ENCODE peak calls at places on chromosome 20, in six cellular contexts. One of them, this sample, is unnamed.

GRCh38 chr20:13222319-13222716 is 1.2 kb downstream of the ISM1 start:
- DNase-seq in HCEC 1CT: no peak
- DNase-seq in EL: no peak
- DNase-seq in Calu3: no peak
- DNase-seq in endothelial cell: no peak
- DNase-seq in activated CD4-positive, alpha-beta T cell treated with anti-CD3 and anti-CD28 coated beads, Interleukin-2, amount 50 U/mL, for 1 hour: no peak
- DNase-seq in this sample: no peak

GRCh38 chr20:21099653-21100589 is 6.2 kb downstream of the LINC00237 start:
- DNase-seq in HCEC 1CT: no peak
- DNase-seq in EL: no peak
- DNase-seq in Calu3: peak
- DNase-seq in endothelial cell: peak
- DNase-seq in activated CD4-positive, alpha-beta T cell treated with anti-CD3 and anti-CD28 coated beads, Interleukin-2, amount 50 U/mL, for 1 hour: no peak
- DNase-seq in this sample: peak

GRCh38 chr20:11958852-11959251 is 41.2 kb downstream of the BTBD3 start:
- DNase-seq in HCEC 1CT: no peak
- DNase-seq in EL: peak
- DNase-seq in Calu3: no peak
- DNase-seq in endothelial cell: no peak
- DNase-seq in activated CD4-positive, alpha-beta T cell treated with anti-CD3 and anti-CD28 coated beads, Interleukin-2, amount 50 U/mL, for 1 hour: no peak
- DNase-seq in this sample: no peak

GRCh38 chr20:13260620-13261279 is 39.7 kb downstream of the ISM1 start:
- DNase-seq in HCEC 1CT: no peak
- DNase-seq in EL: no peak
- DNase-seq in Calu3: no peak
- DNase-seq in endothelial cell: no peak
- DNase-seq in activated CD4-positive, alpha-beta T cell treated with anti-CD3 and anti-CD28 coated beads, Interleukin-2, amount 50 U/mL, for 1 hour: no peak
- DNase-seq in this sample: no peak

GRCh38 chr20:25285856-25286798 is 38.2 kb downstream of the PYGB start:
- DNase-seq in HCEC 1CT: no peak
- DNase-seq in EL: no peak
- DNase-seq in Calu3: no peak
- DNase-seq in endothelial cell: no peak
- DNase-seq in activated CD4-positive, alpha-beta T cell treated with anti-CD3 and anti-CD28 coated beads, Interleukin-2, amount 50 U/mL, for 1 hour: no peak
- DNase-seq in this sample: peak

GRCh38 chr20:63481503-63481902 is 9.0 kb upstream of the KCNQ2 start:
- DNase-seq in HCEC 1CT: no peak
- DNase-seq in EL: no peak
- DNase-seq in Calu3: no peak
- DNase-seq in endothelial cell: no peak
- DNase-seq in activated CD4-positive, alpha-beta T cell treated with anti-CD3 and anti-CD28 coated beads, Interleukin-2, amount 50 U/mL, for 1 hour: no peak
- DNase-seq in this sample: no peak

GRCh38 chr20:17875106-17875980 is 93.3 kb downstream of the SNX5 start:
- DNase-seq in HCEC 1CT: peak
- DNase-seq in EL: peak
- DNase-seq in Calu3: peak
- DNase-seq in endothelial cell: no peak
- DNase-seq in activated CD4-positive, alpha-beta T cell treated with anti-CD3 and anti-CD28 coated beads, Interleukin-2, amount 50 U/mL, for 1 hour: no peak
- DNase-seq in this sample: peak

GRCh38 chr20:4886771-4887527 is 114.4 kb downstream of the SLC23A2 start:
- DNase-seq in HCEC 1CT: no peak
- DNase-seq in EL: no peak
- DNase-seq in Calu3: no peak
- DNase-seq in endothelial cell: no peak
- DNase-seq in activated CD4-positive, alpha-beta T cell treated with anti-CD3 and anti-CD28 coated beads, Interleukin-2, amount 50 U/mL, for 1 hour: no peak
- DNase-seq in this sample: peak

GRCh38 chr20:46682063-46682821 is 7.0 kb downstream of the TP53RK start:
- DNase-seq in HCEC 1CT: no peak
- DNase-seq in EL: no peak
- DNase-seq in Calu3: no peak
- DNase-seq in endothelial cell: no peak
- DNase-seq in activated CD4-positive, alpha-beta T cell treated with anti-CD3 and anti-CD28 coated beads, Interleukin-2, amount 50 U/mL, for 1 hour: no peak
- DNase-seq in this sample: no peak

GRCh38 chr20:54491443-54491842 is 16.1 kb downstream of the DOK5 start:
- DNase-seq in HCEC 1CT: no peak
- DNase-seq in EL: no peak
- DNase-seq in Calu3: no peak
- DNase-seq in endothelial cell: no peak
- DNase-seq in activated CD4-positive, alpha-beta T cell treated with anti-CD3 and anti-CD28 coated beads, Interleukin-2, amount 50 U/mL, for 1 hour: no peak
- DNase-seq in this sample: no peak

GRCh38 chr20:226958-227357 is at the start of gene DEFB129:
- DNase-seq in HCEC 1CT: no peak
- DNase-seq in EL: no peak
- DNase-seq in Calu3: no peak
- DNase-seq in endothelial cell: no peak
- DNase-seq in activated CD4-positive, alpha-beta T cell treated with anti-CD3 and anti-CD28 coated beads, Interleukin-2, amount 50 U/mL, for 1 hour: no peak
- DNase-seq in this sample: no peak

GRCh38 chr20:57194154-57194553 is 72.3 kb downstream of the BMP7 start:
- DNase-seq in HCEC 1CT: no peak
- DNase-seq in EL: no peak
- DNase-seq in Calu3: no peak
- DNase-seq in endothelial cell: no peak
- DNase-seq in activated CD4-positive, alpha-beta T cell treated with anti-CD3 and anti-CD28 coated beads, Interleukin-2, amount 50 U/mL, for 1 hour: no peak
- DNase-seq in this sample: no peak

GRCh38 chr20:24316731-24317130 is 152.7 kb upstream of the SYNDIG1 start:
- DNase-seq in HCEC 1CT: no peak
- DNase-seq in EL: no peak
- DNase-seq in Calu3: no peak
- DNase-seq in endothelial cell: no peak
- DNase-seq in activated CD4-positive, alpha-beta T cell treated with anti-CD3 and anti-CD28 coated beads, Interleukin-2, amount 50 U/mL, for 1 hour: no peak
- DNase-seq in this sample: no peak

GRCh38 chr20:6765469-6766058 is 1.9 kb upstream of the BMP2 start:
- DNase-seq in HCEC 1CT: peak
- DNase-seq in EL: peak
- DNase-seq in Calu3: peak
- DNase-seq in endothelial cell: no peak
- DNase-seq in activated CD4-positive, alpha-beta T cell treated with anti-CD3 and anti-CD28 coated beads, Interleukin-2, amount 50 U/mL, for 1 hour: no peak
- DNase-seq in this sample: no peak

GRCh38 chr20:58618694-58619540 is 32.2 kb upstream of the STX16 start:
- DNase-seq in HCEC 1CT: no peak
- DNase-seq in EL: no peak
- DNase-seq in Calu3: no peak
- DNase-seq in endothelial cell: no peak
- DNase-seq in activated CD4-positive, alpha-beta T cell treated with anti-CD3 and anti-CD28 coated beads, Interleukin-2, amount 50 U/mL, for 1 hour: no peak
- DNase-seq in this sample: no peak

GRCh38 chr20:48761023-48761785 is 66.6 kb downstream of the PREX1 start:
- DNase-seq in HCEC 1CT: no peak
- DNase-seq in EL: no peak
- DNase-seq in Calu3: no peak
- DNase-seq in endothelial cell: no peak
- DNase-seq in activated CD4-positive, alpha-beta T cell treated with anti-CD3 and anti-CD28 coated beads, Interleukin-2, amount 50 U/mL, for 1 hour: peak
- DNase-seq in this sample: no peak

GRCh38 chr20:46820682-46821081 is 74.0 kb upstream of the EYA2 start:
- DNase-seq in HCEC 1CT: no peak
- DNase-seq in EL: no peak
- DNase-seq in Calu3: no peak
- DNase-seq in endothelial cell: no peak
- DNase-seq in activated CD4-positive, alpha-beta T cell treated with anti-CD3 and anti-CD28 coated beads, Interleukin-2, amount 50 U/mL, for 1 hour: no peak
- DNase-seq in this sample: no peak

GRCh38 chr20:53917145-53918009 is 153.0 kb downstream of the BCAS1 start:
- DNase-seq in HCEC 1CT: peak
- DNase-seq in EL: peak
- DNase-seq in Calu3: peak
- DNase-seq in endothelial cell: no peak
- DNase-seq in activated CD4-positive, alpha-beta T cell treated with anti-CD3 and anti-CD28 coated beads, Interleukin-2, amount 50 U/mL, for 1 hour: no peak
- DNase-seq in this sample: peak

GRCh38 chr20:4681971-4682370 is 39.7 kb upstream of the PRND start:
- DNase-seq in HCEC 1CT: peak
- DNase-seq in EL: peak
- DNase-seq in Calu3: no peak
- DNase-seq in endothelial cell: no peak
- DNase-seq in activated CD4-positive, alpha-beta T cell treated with anti-CD3 and anti-CD28 coated beads, Interleukin-2, amount 50 U/mL, for 1 hour: no peak
- DNase-seq in this sample: peak

GRCh38 chr20:41005361-41005729 is 23.3 kb upstream of the TOP1 start:
- DNase-seq in HCEC 1CT: peak
- DNase-seq in EL: peak
- DNase-seq in Calu3: peak
- DNase-seq in endothelial cell: no peak
- DNase-seq in activated CD4-positive, alpha-beta T cell treated with anti-CD3 and anti-CD28 coated beads, Interleukin-2, amount 50 U/mL, for 1 hour: no peak
- DNase-seq in this sample: peak

GRCh38 chr20:21702553-21703467 is 2.7 kb upstream of the PAX1 start:
- DNase-seq in HCEC 1CT: no peak
- DNase-seq in EL: peak
- DNase-seq in Calu3: no peak
- DNase-seq in endothelial cell: peak
- DNase-seq in activated CD4-positive, alpha-beta T cell treated with anti-CD3 and anti-CD28 coated beads, Interleukin-2, amount 50 U/mL, for 1 hour: no peak
- DNase-seq in this sample: peak

GRCh38 chr20:40689943-40690835 is 1.2 kb upstream of the MAFB start:
- DNase-seq in HCEC 1CT: peak
- DNase-seq in EL: peak
- DNase-seq in Calu3: peak
- DNase-seq in endothelial cell: peak
- DNase-seq in activated CD4-positive, alpha-beta T cell treated with anti-CD3 and anti-CD28 coated beads, Interleukin-2, amount 50 U/mL, for 1 hour: peak
- DNase-seq in this sample: peak